ENCODE peak calls at places on chromosomes 12 and 14, in six cellular contexts. One of them, this sample, is unnamed.
A peak's percentile ranks its signal among the peaks of the same experiment; 100 is the strongest.

GRCh38 chr12:132493482-132494178 is 3.7 kb downstream of the FBRSL1 start:
- DNase-seq in activated T-cell treated with anti-CD3 and anti-CD28 coated beads for 48 hours: no peak
- DNase-seq in H7: no peak
- DNase-seq in RWPE1: no peak
- DNase-seq in AG09319: no peak
- DNase-seq in RPMI7951: no peak
- DNase-seq in this sample: no peak

GRCh38 chr12:56565510-56566101 is 44.0 kb downstream of the RBMS2 start:
- DNase-seq in activated T-cell treated with anti-CD3 and anti-CD28 coated beads for 48 hours: peak; percentile 13
- DNase-seq in H7: peak; percentile 68
- DNase-seq in RWPE1: no peak
- DNase-seq in AG09319: peak; percentile 22
- DNase-seq in RPMI7951: peak; percentile 43
- DNase-seq in this sample: no peak

GRCh38 chr12:108580531-108580930 is 17.4 kb downstream of the TMEM119 start:
- DNase-seq in activated T-cell treated with anti-CD3 and anti-CD28 coated beads for 48 hours: no peak
- DNase-seq in H7: no peak
- DNase-seq in RWPE1: no peak
- DNase-seq in AG09319: no peak
- DNase-seq in RPMI7951: no peak
- DNase-seq in this sample: no peak

GRCh38 chr12:12990700-12991468 is 9.2 kb downstream of the HEBP1 start:
- DNase-seq in activated T-cell treated with anti-CD3 and anti-CD28 coated beads for 48 hours: no peak
- DNase-seq in H7: no peak
- DNase-seq in RWPE1: no peak
- DNase-seq in AG09319: no peak
- DNase-seq in RPMI7951: no peak
- DNase-seq in this sample: no peak

GRCh38 chr12:124847675-124848074 is 16.0 kb downstream of the SCARB1 start:
- DNase-seq in activated T-cell treated with anti-CD3 and anti-CD28 coated beads for 48 hours: no peak
- DNase-seq in H7: no peak
- DNase-seq in RWPE1: no peak
- DNase-seq in AG09319: no peak
- DNase-seq in RPMI7951: peak; percentile 72
- DNase-seq in this sample: no peak

GRCh38 chr14:92316937-92317336 is 6.0 kb upstream of the SLC24A4 start:
- DNase-seq in activated T-cell treated with anti-CD3 and anti-CD28 coated beads for 48 hours: no peak
- DNase-seq in H7: no peak
- DNase-seq in RWPE1: peak; percentile 55
- DNase-seq in AG09319: no peak
- DNase-seq in RPMI7951: peak; percentile 8
- DNase-seq in this sample: no peak

GRCh38 chr14:80805136-80805535 is 136.4 kb downstream of the CEP128 start:
- DNase-seq in activated T-cell treated with anti-CD3 and anti-CD28 coated beads for 48 hours: no peak
- DNase-seq in H7: no peak
- DNase-seq in RWPE1: no peak
- DNase-seq in AG09319: no peak
- DNase-seq in RPMI7951: no peak
- DNase-seq in this sample: no peak

GRCh38 chr14:96261053-96261452 is 5.0 kb downstream of the BDKRB1 start:
- DNase-seq in activated T-cell treated with anti-CD3 and anti-CD28 coated beads for 48 hours: no peak
- DNase-seq in H7: no peak
- DNase-seq in RWPE1: no peak
- DNase-seq in AG09319: no peak
- DNase-seq in RPMI7951: no peak
- DNase-seq in this sample: no peak

GRCh38 chr14:46717211-46717610 is 65.6 kb upstream of the RPL10L start:
- DNase-seq in activated T-cell treated with anti-CD3 and anti-CD28 coated beads for 48 hours: no peak
- DNase-seq in H7: no peak
- DNase-seq in RWPE1: no peak
- DNase-seq in AG09319: no peak
- DNase-seq in RPMI7951: no peak
- DNase-seq in this sample: no peak

GRCh38 chr12:57603758-57604453 is 718 bp upstream of the DTX3 start:
- DNase-seq in activated T-cell treated with anti-CD3 and anti-CD28 coated beads for 48 hours: no peak
- DNase-seq in H7: peak; percentile 69
- DNase-seq in RWPE1: no peak
- DNase-seq in AG09319: no peak
- DNase-seq in RPMI7951: peak; percentile 77
- DNase-seq in this sample: no peak

GRCh38 chr14:70186826-70187483 is 1.8 kb downstream of the SLC8A3 start:
- DNase-seq in activated T-cell treated with anti-CD3 and anti-CD28 coated beads for 48 hours: peak; percentile 8
- DNase-seq in H7: peak; percentile 65
- DNase-seq in RWPE1: no peak
- DNase-seq in AG09319: no peak
- DNase-seq in RPMI7951: peak; percentile 85
- DNase-seq in this sample: no peak

GRCh38 chr14:99971929-99972747 is 93.1 kb upstream of the EVL start:
- DNase-seq in activated T-cell treated with anti-CD3 and anti-CD28 coated beads for 48 hours: no peak
- DNase-seq in H7: peak; percentile 75
- DNase-seq in RWPE1: peak; percentile 36
- DNase-seq in AG09319: no peak
- DNase-seq in RPMI7951: no peak
- DNase-seq in this sample: peak; percentile 13

GRCh38 chr12:6020930-6021329 is 75.9 kb upstream of the ANO2 start:
- DNase-seq in activated T-cell treated with anti-CD3 and anti-CD28 coated beads for 48 hours: no peak
- DNase-seq in H7: no peak
- DNase-seq in RWPE1: no peak
- DNase-seq in AG09319: no peak
- DNase-seq in RPMI7951: peak; percentile 18
- DNase-seq in this sample: no peak

GRCh38 chr12:131282292-131283080 is 328.8 kb downstream of the ADGRD1 start:
- DNase-seq in activated T-cell treated with anti-CD3 and anti-CD28 coated beads for 48 hours: no peak
- DNase-seq in H7: no peak
- DNase-seq in RWPE1: no peak
- DNase-seq in AG09319: no peak
- DNase-seq in RPMI7951: no peak
- DNase-seq in this sample: no peak

GRCh38 chr14:67942311-67942710 is 122.7 kb downstream of the RAD51B start:
- DNase-seq in activated T-cell treated with anti-CD3 and anti-CD28 coated beads for 48 hours: no peak
- DNase-seq in H7: no peak
- DNase-seq in RWPE1: no peak
- DNase-seq in AG09319: no peak
- DNase-seq in RPMI7951: no peak
- DNase-seq in this sample: no peak

GRCh38 chr12:16526693-16527092 is 79.3 kb downstream of the LMO3 start:
- DNase-seq in activated T-cell treated with anti-CD3 and anti-CD28 coated beads for 48 hours: no peak
- DNase-seq in H7: no peak
- DNase-seq in RWPE1: peak; percentile 13
- DNase-seq in AG09319: peak; percentile 73
- DNase-seq in RPMI7951: no peak
- DNase-seq in this sample: no peak

GRCh38 chr12:55797068-55797467 is 20.5 kb downstream of the SARNP start:
- DNase-seq in activated T-cell treated with anti-CD3 and anti-CD28 coated beads for 48 hours: no peak
- DNase-seq in H7: peak; percentile 50
- DNase-seq in RWPE1: no peak
- DNase-seq in AG09319: no peak
- DNase-seq in RPMI7951: peak; percentile 25
- DNase-seq in this sample: no peak

GRCh38 chr12:85661461-85662208 is 174.6 kb downstream of the RASSF9 start:
- DNase-seq in activated T-cell treated with anti-CD3 and anti-CD28 coated beads for 48 hours: no peak
- DNase-seq in H7: no peak
- DNase-seq in RWPE1: no peak
- DNase-seq in AG09319: no peak
- DNase-seq in RPMI7951: no peak
- DNase-seq in this sample: no peak

GRCh38 chr14:74612346-74613021 is 447 bp upstream of the LTBP2 start:
- DNase-seq in activated T-cell treated with anti-CD3 and anti-CD28 coated beads for 48 hours: peak; percentile 88
- DNase-seq in H7: peak; percentile 98
- DNase-seq in RWPE1: peak; percentile 68
- DNase-seq in AG09319: peak; percentile 56
- DNase-seq in RPMI7951: peak; percentile 69
- DNase-seq in this sample: peak; percentile 84

GRCh38 chr14:90487031-90487430 is 90.2 kb downstream of the CALM1 start:
- DNase-seq in activated T-cell treated with anti-CD3 and anti-CD28 coated beads for 48 hours: no peak
- DNase-seq in H7: peak; percentile 61
- DNase-seq in RWPE1: no peak
- DNase-seq in AG09319: no peak
- DNase-seq in RPMI7951: peak; percentile 41
- DNase-seq in this sample: no peak

GRCh38 chr14:100341301-100342031 is 18.3 kb downstream of the SLC25A47 start:
- DNase-seq in activated T-cell treated with anti-CD3 and anti-CD28 coated beads for 48 hours: no peak
- DNase-seq in H7: peak; percentile 64
- DNase-seq in RWPE1: peak; percentile 27
- DNase-seq in AG09319: peak; percentile 34
- DNase-seq in RPMI7951: peak; percentile 80
- DNase-seq in this sample: no peak

GRCh38 chr12:53713516-53713915 is 13.7 kb downstream of the CALCOCO1 start:
- DNase-seq in activated T-cell treated with anti-CD3 and anti-CD28 coated beads for 48 hours: no peak
- DNase-seq in H7: no peak
- DNase-seq in RWPE1: no peak
- DNase-seq in AG09319: no peak
- DNase-seq in RPMI7951: no peak
- DNase-seq in this sample: no peak

GRCh38 chr12:20429876-20430275 is 61.5 kb downstream of the PDE3A start:
- DNase-seq in activated T-cell treated with anti-CD3 and anti-CD28 coated beads for 48 hours: no peak
- DNase-seq in H7: no peak
- DNase-seq in RWPE1: no peak
- DNase-seq in AG09319: no peak
- DNase-seq in RPMI7951: no peak
- DNase-seq in this sample: no peak

GRCh38 chr14:24456980-24457379 is 14.4 kb upstream of the SDR39U1 start:
- DNase-seq in activated T-cell treated with anti-CD3 and anti-CD28 coated beads for 48 hours: no peak
- DNase-seq in H7: no peak
- DNase-seq in RWPE1: no peak
- DNase-seq in AG09319: no peak
- DNase-seq in RPMI7951: no peak
- DNase-seq in this sample: no peak

GRCh38 chr12:5078423-5078822 is 34.7 kb downstream of the KCNA5 start:
- DNase-seq in activated T-cell treated with anti-CD3 and anti-CD28 coated beads for 48 hours: no peak
- DNase-seq in H7: no peak
- DNase-seq in RWPE1: no peak
- DNase-seq in AG09319: no peak
- DNase-seq in RPMI7951: peak; percentile 76
- DNase-seq in this sample: no peak

GRCh38 chr14:104687601-104688504 is 1.6 kb upstream of the INF2 start:
- DNase-seq in activated T-cell treated with anti-CD3 and anti-CD28 coated beads for 48 hours: no peak
- DNase-seq in H7: peak; percentile 87
- DNase-seq in RWPE1: peak; percentile 98
- DNase-seq in AG09319: no peak
- DNase-seq in RPMI7951: peak; percentile 78
- DNase-seq in this sample: no peak

GRCh38 chr12:111759991-111760390 is 6.7 kb upstream of the ALDH2 start:
- DNase-seq in activated T-cell treated with anti-CD3 and anti-CD28 coated beads for 48 hours: no peak
- DNase-seq in H7: no peak
- DNase-seq in RWPE1: no peak
- DNase-seq in AG09319: no peak
- DNase-seq in RPMI7951: no peak
- DNase-seq in this sample: no peak

This sample was measured in stimulated activated CD4-positive, alpha-beta T cell treated with anti-CD3 and anti-CD28 coated beads, Interleukin-12 subunit alpha, Interleukin-12 subunit beta, amount 100 ng/mL, for 4 hours.